ENCODE peak calls at places on chromosomes 11 and 22, in five cellular contexts. One of them, this sample, is unnamed.

GRCh38 chr11:613369-613968 is 2.3 kb downstream of the IRF7 start:
- DNase-seq in K562: peak
- DNase-seq in SK-N-SH: peak
- DNase-seq in IMR-90: no peak
- DNase-seq in GM12878: no peak
- DNase-seq in this sample: peak

GRCh38 chr22:39185601-39186012 is 33.1 kb upstream of the CBX7 start:
- DNase-seq in K562: no peak
- DNase-seq in SK-N-SH: no peak
- DNase-seq in IMR-90: peak
- DNase-seq in GM12878: no peak
- DNase-seq in this sample: no peak

GRCh38 chr11:118928870-118929495 is 3.3 kb upstream of the BCL9L start:
- DNase-seq in K562: peak
- DNase-seq in SK-N-SH: peak
- DNase-seq in IMR-90: peak
- DNase-seq in GM12878: no peak
- DNase-seq in this sample: no peak

GRCh38 chr22:29083576-29084566 is 11.0 kb downstream of the KREMEN1 start:
- DNase-seq in K562: peak
- DNase-seq in SK-N-SH: no peak
- DNase-seq in IMR-90: peak
- DNase-seq in GM12878: no peak
- DNase-seq in this sample: no peak

GRCh38 chr11:112364962-112365481 is 104.4 kb upstream of the PLET1 start:
- DNase-seq in K562: peak
- DNase-seq in SK-N-SH: peak
- DNase-seq in IMR-90: peak
- DNase-seq in GM12878: no peak
- DNase-seq in this sample: peak

GRCh38 chr22:19882446-19883381 is 28.0 kb upstream of the GNB1L start:
- DNase-seq in K562: no peak
- DNase-seq in SK-N-SH: peak
- DNase-seq in IMR-90: no peak
- DNase-seq in GM12878: no peak
- DNase-seq in this sample: no peak

GRCh38 chr11:47603295-47603694 is 9.1 kb upstream of the C1QTNF4 start:
- DNase-seq in K562: no peak
- DNase-seq in SK-N-SH: no peak
- DNase-seq in IMR-90: peak
- DNase-seq in GM12878: no peak
- DNase-seq in this sample: no peak

GRCh38 chr11:46332568-46333128 is 14.6 kb upstream of the DGKZ start:
- DNase-seq in K562: no peak
- DNase-seq in SK-N-SH: peak
- DNase-seq in IMR-90: no peak
- DNase-seq in GM12878: no peak
- DNase-seq in this sample: no peak

GRCh38 chr22:44218071-44218470 is 37.3 kb downstream of the PARVG start:
- DNase-seq in K562: no peak
- DNase-seq in SK-N-SH: no peak
- DNase-seq in IMR-90: no peak
- DNase-seq in GM12878: no peak
- DNase-seq in this sample: no peak

GRCh38 chr11:2558402-2558801 is 113.6 kb downstream of the KCNQ1 start:
- DNase-seq in K562: no peak
- DNase-seq in SK-N-SH: no peak
- DNase-seq in IMR-90: no peak
- DNase-seq in GM12878: no peak
- DNase-seq in this sample: no peak

GRCh38 chr22:28171135-28171534 is 252.1 kb upstream of the PITPNB start:
- DNase-seq in K562: no peak
- DNase-seq in SK-N-SH: no peak
- DNase-seq in IMR-90: no peak
- DNase-seq in GM12878: no peak
- DNase-seq in this sample: no peak

GRCh38 chr22:46079861-46080821 is 70.2 kb upstream of the PPARA start:
- DNase-seq in K562: no peak
- DNase-seq in SK-N-SH: peak
- DNase-seq in IMR-90: no peak
- DNase-seq in GM12878: no peak
- DNase-seq in this sample: peak

GRCh38 chr11:66294626-66295620 is 3.2 kb downstream of the TMEM151A start:
- DNase-seq in K562: no peak
- DNase-seq in SK-N-SH: no peak
- DNase-seq in IMR-90: no peak
- DNase-seq in GM12878: no peak
- DNase-seq in this sample: no peak

GRCh38 chr11:60756307-60757032 is at the start of gene MS4A15:
- DNase-seq in K562: peak
- DNase-seq in SK-N-SH: peak
- DNase-seq in IMR-90: no peak
- DNase-seq in GM12878: no peak
- DNase-seq in this sample: peak

GRCh38 chr11:28017816-28018215 is 90.1 kb downstream of the KIF18A start:
- DNase-seq in K562: no peak
- DNase-seq in SK-N-SH: no peak
- DNase-seq in IMR-90: peak
- DNase-seq in GM12878: no peak
- DNase-seq in this sample: no peak

GRCh38 chr11:46307785-46308341 is 30.4 kb downstream of the CREB3L1 start:
- DNase-seq in K562: no peak
- DNase-seq in SK-N-SH: no peak
- DNase-seq in IMR-90: no peak
- DNase-seq in GM12878: no peak
- DNase-seq in this sample: no peak

GRCh38 chr11:2580444-2581050 is 119.2 kb downstream of the KCNQ1OT1 start:
- DNase-seq in K562: no peak
- DNase-seq in SK-N-SH: peak
- DNase-seq in IMR-90: no peak
- DNase-seq in GM12878: no peak
- DNase-seq in this sample: no peak

GRCh38 chr22:41048791-41049717 is 43.3 kb upstream of the EP300 start:
- DNase-seq in K562: peak
- DNase-seq in SK-N-SH: peak
- DNase-seq in IMR-90: peak
- DNase-seq in GM12878: no peak
- DNase-seq in this sample: no peak

DNA sequence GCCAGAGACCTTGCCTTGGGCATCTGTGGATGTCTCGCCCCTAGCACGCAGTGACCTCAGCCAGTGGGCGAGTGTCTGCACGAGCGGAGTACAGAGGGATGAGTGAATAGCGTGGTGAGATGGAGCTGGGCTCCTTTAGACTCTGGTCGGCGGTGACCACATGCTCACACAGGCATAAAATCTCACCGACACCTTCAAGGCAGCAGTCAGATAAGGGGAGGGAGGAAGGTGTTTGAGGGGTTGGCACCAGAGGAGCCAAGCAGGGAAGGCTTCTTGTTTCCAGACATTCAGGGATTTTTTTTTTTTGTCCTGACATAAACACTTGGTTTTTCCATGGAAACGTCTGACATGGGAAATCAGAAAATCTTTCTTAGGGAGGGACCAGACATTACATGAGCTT is 35.8 kb downstream of the GRIK4 start:
- DNase-seq in K562: no peak
- DNase-seq in SK-N-SH: no peak
- DNase-seq in IMR-90: peak
- DNase-seq in GM12878: no peak
- DNase-seq in this sample: no peak
- TF ChIP-seq RAD21 in K562: no peak
- TF ChIP-seq RAD21 in SK-N-SH: no peak
- TF ChIP-seq RAD21 in IMR-90: peak
- TF ChIP-seq RAD21 in GM12878: no peak
- TF ChIP-seq RAD21 in this sample: no peak

DNA sequence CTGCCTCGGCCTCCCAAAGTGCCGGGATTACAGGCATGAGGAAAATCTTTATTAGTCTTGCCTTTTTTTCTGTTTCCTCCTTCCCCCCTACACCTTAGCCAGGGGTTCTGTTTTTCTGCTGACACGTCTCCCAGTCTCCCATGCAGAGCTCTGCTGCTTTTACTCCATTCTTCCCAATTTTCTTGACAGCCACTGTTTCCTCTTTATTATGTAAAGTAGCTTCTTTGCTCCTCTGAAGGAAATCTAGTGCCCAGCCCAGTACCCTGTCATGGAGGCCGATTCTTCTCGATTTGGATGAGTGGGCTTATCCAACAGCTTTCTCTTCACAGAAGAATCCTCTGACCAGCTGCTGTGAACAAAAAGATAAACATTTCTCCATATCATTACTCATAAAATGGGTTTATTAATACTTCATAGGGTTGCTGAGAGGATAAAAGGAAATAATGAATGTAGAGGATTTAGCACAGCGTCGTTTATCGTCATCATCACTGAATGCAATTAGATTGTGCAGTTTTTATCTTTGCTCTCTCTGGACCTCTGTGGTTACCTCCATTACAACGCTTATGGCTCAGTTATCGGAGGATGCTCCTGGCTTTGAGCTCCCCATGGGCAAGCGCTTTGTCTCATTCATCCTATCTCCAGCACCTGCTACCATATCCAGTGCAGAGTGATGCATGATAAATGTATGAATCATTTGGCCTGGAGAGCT is 375.6 kb upstream of the C11orf87 start:
- DNase-seq in K562: no peak
- DNase-seq in SK-N-SH: no peak
- DNase-seq in IMR-90: no peak
- DNase-seq in GM12878: no peak
- DNase-seq in this sample: no peak
- TF ChIP-seq RCOR1 in K562: no peak
- TF ChIP-seq RCOR1 in SK-N-SH: no peak
- TF ChIP-seq RCOR1 in IMR-90: no peak
- TF ChIP-seq RCOR1 in GM12878: no peak
- TF ChIP-seq RCOR1 in this sample: no peak

DNA sequence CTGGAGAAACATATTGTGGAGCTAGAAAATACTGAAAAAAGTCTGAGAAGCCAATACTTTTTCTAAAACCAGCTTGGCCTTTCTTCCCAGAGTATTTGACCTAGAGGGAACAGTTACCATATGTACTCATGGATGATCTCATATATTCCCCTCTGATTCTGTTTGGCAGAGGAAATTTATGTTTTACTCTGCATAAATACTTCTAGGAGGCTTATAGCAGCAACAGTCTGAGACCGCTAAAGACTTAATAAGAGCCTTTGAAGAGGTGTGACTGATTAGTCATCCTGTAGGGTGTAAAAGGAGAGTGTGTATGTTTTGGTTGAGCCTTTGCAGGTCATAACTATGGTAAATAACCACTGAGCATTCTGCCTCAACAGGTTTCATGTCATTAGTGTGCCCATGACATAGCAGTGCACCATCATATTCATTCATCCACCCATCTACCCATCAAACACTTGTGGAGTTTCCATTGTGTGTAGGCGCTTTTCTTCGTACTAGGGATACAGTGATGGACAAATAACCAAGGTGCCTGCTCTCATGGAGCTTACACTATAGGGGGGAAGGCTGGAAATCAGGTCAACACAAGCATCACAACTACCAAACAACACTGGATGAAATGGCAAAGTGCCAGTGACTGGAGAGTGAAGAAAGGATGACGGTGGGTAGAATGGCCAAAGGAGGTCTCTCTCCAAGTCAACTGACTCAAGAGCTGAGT is 44.5 kb downstream of the TRAF6 start:
- DNase-seq in K562: no peak
- DNase-seq in SK-N-SH: no peak
- DNase-seq in IMR-90: peak
- DNase-seq in GM12878: no peak
- DNase-seq in this sample: no peak
- TF ChIP-seq RAD21 in K562: no peak
- TF ChIP-seq RAD21 in SK-N-SH: no peak
- TF ChIP-seq RAD21 in IMR-90: no peak
- TF ChIP-seq RAD21 in GM12878: no peak
- TF ChIP-seq RAD21 in this sample: no peak

GRCh38 chr22:22403771-22404170 is 104.8 kb downstream of the ZNF280B start:
- DNase-seq in K562: peak
- DNase-seq in SK-N-SH: no peak
- DNase-seq in IMR-90: no peak
- DNase-seq in GM12878: no peak
- DNase-seq in this sample: peak
- TF ChIP-seq RCOR1 in K562: no peak
- TF ChIP-seq RCOR1 in SK-N-SH: no peak
- TF ChIP-seq RCOR1 in IMR-90: no peak
- TF ChIP-seq RCOR1 in GM12878: no peak
- TF ChIP-seq RCOR1 in this sample: no peak

DNA sequence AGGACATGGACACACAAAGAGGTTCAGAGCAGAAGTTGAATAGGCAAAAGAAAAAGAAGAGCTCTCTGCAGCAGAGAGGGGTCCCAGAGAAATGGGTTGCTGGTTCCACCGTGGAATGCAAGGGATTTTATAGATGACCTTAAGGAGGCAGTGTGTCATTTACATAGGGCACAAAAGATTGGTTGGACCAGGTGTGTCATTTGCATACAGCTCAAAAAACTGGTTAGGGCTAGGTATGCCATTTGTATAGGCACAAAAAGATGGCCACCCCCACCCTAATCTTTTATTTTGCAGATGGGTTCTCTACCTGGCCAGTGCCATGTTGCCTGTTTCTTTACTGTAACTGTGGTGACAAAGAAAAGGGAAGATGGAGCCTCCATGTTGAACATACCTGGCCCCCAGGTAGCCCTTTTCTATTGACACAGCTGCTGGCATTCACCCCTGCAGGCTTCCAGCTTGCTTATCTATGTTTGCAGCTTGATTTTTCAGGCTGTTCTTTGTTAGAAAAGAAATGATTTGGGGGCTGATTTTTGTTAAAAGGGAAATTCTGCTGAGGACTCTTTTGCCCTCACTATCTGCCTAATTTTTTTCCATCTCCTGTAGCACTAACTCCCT is 3.1 kb upstream of the CAVIN3 start:
- DNase-seq in K562: no peak
- DNase-seq in SK-N-SH: no peak
- DNase-seq in IMR-90: no peak
- DNase-seq in GM12878: no peak
- DNase-seq in this sample: no peak
- TF ChIP-seq RAD21 in K562: no peak
- TF ChIP-seq RAD21 in SK-N-SH: no peak
- TF ChIP-seq RAD21 in IMR-90: no peak
- TF ChIP-seq RAD21 in GM12878: no peak
- TF ChIP-seq RAD21 in this sample: no peak

This sample was measured in A549.